ENCODE peak calls at places on chromosomes 11 and 22, in five cellular contexts. T is foreskin fibroblast, S is NCI-H146, I is mucosa of gallbladder, J is RCC 7860. U is an unnamed sample.

GRCh38 chr22:36465232-36466021 is 16.0 kb downstream of the TXN2 start:
- DNase-seq in J (peak), S (no peak), T (peak), I (peak), U (peak)

GRCh38 chr22:46031965-46032851 is 55.2 kb upstream of the WNT7B start:
- DNase-seq in T (no peak), S (no peak), I (no peak), J (no peak), U (no peak)

GRCh38 chr11:68008381-68009337 is 1.5 kb upstream of the ALDH3B1 start:
- DNase-seq in J (no peak), S (peak), I (peak), T (no peak), U (peak)

GRCh38 chr22:19423906-19424500 is 7.5 kb downstream of the HIRA start:
- DNase-seq in S (no peak), J (no peak), I (no peak), T (no peak), U (no peak)

GRCh38 chr11:75635009-75635909 is 33.6 kb downstream of the MAP6 start:
- DNase-seq in J (no peak), T (peak), I (no peak), S (peak), U (peak)

GRCh38 chr11:19437760-19438159 is 197.0 kb upstream of the E2F8 start:
- DNase-seq in I (no peak), J (peak), S (no peak), T (peak), U (no peak)

GRCh38 chr11:121237686-121238658 is 54.6 kb upstream of the SC5D start:
- DNase-seq in I (no peak), S (peak), J (no peak), T (no peak), U (no peak)

GRCh38 chr11:28461338-28461737 is 353.1 kb downstream of the METTL15 start:
- DNase-seq in I (no peak), S (no peak), J (no peak), T (peak), U (no peak)

GRCh38 chr22:31038686-31039085 is 42.4 kb upstream of the SMTN start:
- DNase-seq in I (no peak), S (no peak), J (no peak), T (no peak), U (no peak)

GRCh38 chr22:37179622-37180420 is 8.2 kb downstream of the C1QTNF6 start:
- DNase-seq in S (no peak), J (no peak), I (no peak), T (no peak), U (peak)

GRCh38 chr22:30325065-30325720 is 1.5 kb downstream of the TBC1D10A start:
- DNase-seq in T (peak), J (peak), I (peak), S (no peak), U (peak)

U was measured in colonic mucosa.